ENCODE peak calls at places on chromosomes 12 and 14, in four cellular contexts. One of them, this sample, is unnamed.

GRCh38 chr12:6767301-6767591 is 1.1 kb downstream of the PTMS start:
- DNase-seq in transverse colon: no peak
- DNase-seq in kidney epithelial cell: no peak
- DNase-seq in right lobe of liver: no peak
- DNase-seq in this sample: no peak

GRCh38 chr12:6328945-6329692 is 12.8 kb downstream of the TNFRSF1A start:
- DNase-seq in transverse colon: no peak
- DNase-seq in kidney epithelial cell: no peak
- DNase-seq in right lobe of liver: no peak
- DNase-seq in this sample: no peak

GRCh38 chr14:68971411-68972035 is 7.6 kb downstream of the ACTN1 start:
- DNase-seq in transverse colon: no peak
- DNase-seq in kidney epithelial cell: no peak
- DNase-seq in right lobe of liver: no peak
- DNase-seq in this sample: no peak

GRCh38 chr12:12387521-12387920 is 30.6 kb downstream of the BORCS5 start:
- DNase-seq in transverse colon: no peak
- DNase-seq in kidney epithelial cell: peak
- DNase-seq in right lobe of liver: no peak
- DNase-seq in this sample: no peak

GRCh38 chr14:70567791-70568190 is 32.7 kb downstream of the MED6 start:
- DNase-seq in transverse colon: no peak
- DNase-seq in kidney epithelial cell: no peak
- DNase-seq in right lobe of liver: no peak
- DNase-seq in this sample: no peak

GRCh38 chr12:100503228-100503628 is 29.6 kb downstream of the NR1H4 start:
- DNase-seq in transverse colon: no peak
- DNase-seq in kidney epithelial cell: no peak
- DNase-seq in right lobe of liver: no peak
- DNase-seq in this sample: no peak

GRCh38 chr12:70609739-70610491 is 27.3 kb downstream of the PTPRB start:
- DNase-seq in transverse colon: peak
- DNase-seq in kidney epithelial cell: no peak
- DNase-seq in right lobe of liver: peak
- DNase-seq in this sample: peak

GRCh38 chr14:34826661-34827060 is 48.5 kb downstream of the BAZ1A start:
- DNase-seq in transverse colon: no peak
- DNase-seq in kidney epithelial cell: no peak
- DNase-seq in right lobe of liver: no peak
- DNase-seq in this sample: no peak

GRCh38 chr14:20539906-20540305 is 20.9 kb downstream of the RNASE9 start:
- DNase-seq in transverse colon: no peak
- DNase-seq in kidney epithelial cell: no peak
- DNase-seq in right lobe of liver: no peak
- DNase-seq in this sample: no peak

GRCh38 chr14:75824328-75824727 is 157.5 kb downstream of the TGFB3 start:
- DNase-seq in transverse colon: no peak
- DNase-seq in kidney epithelial cell: no peak
- DNase-seq in right lobe of liver: no peak
- DNase-seq in this sample: no peak

GRCh38 chr14:30417121-30417520 is 141.8 kb upstream of the G2E3 start:
- DNase-seq in transverse colon: no peak
- DNase-seq in kidney epithelial cell: no peak
- DNase-seq in right lobe of liver: no peak
- DNase-seq in this sample: no peak

GRCh38 chr12:122051231-122051876 is 27.2 kb upstream of the MLXIP start:
- DNase-seq in transverse colon: no peak
- DNase-seq in kidney epithelial cell: no peak
- DNase-seq in right lobe of liver: peak
- DNase-seq in this sample: no peak

GRCh38 chr14:28879571-28879970 is 113.0 kb downstream of the FOXG1 start:
- DNase-seq in transverse colon: no peak
- DNase-seq in kidney epithelial cell: no peak
- DNase-seq in right lobe of liver: no peak
- DNase-seq in this sample: no peak

GRCh38 chr14:100434911-100435455 is 111.8 kb downstream of the SLC25A47 start:
- DNase-seq in transverse colon: no peak
- DNase-seq in kidney epithelial cell: no peak
- DNase-seq in right lobe of liver: no peak
- DNase-seq in this sample: no peak

GRCh38 chr12:128137140-128137539 is 129.8 kb upstream of the TMEM132C start:
- DNase-seq in transverse colon: no peak
- DNase-seq in kidney epithelial cell: no peak
- DNase-seq in right lobe of liver: no peak
- DNase-seq in this sample: no peak

GRCh38 chr12:96064266-96064665 is 28.9 kb upstream of the LTA4H start:
- DNase-seq in transverse colon: no peak
- DNase-seq in kidney epithelial cell: no peak
- DNase-seq in right lobe of liver: no peak
- DNase-seq in this sample: no peak
- TF ChIP-seq CTCF in transverse colon: no peak
- TF ChIP-seq CTCF in kidney epithelial cell: no peak
- TF ChIP-seq CTCF in right lobe of liver: no peak
- TF ChIP-seq CTCF in this sample: no peak

DNA sequence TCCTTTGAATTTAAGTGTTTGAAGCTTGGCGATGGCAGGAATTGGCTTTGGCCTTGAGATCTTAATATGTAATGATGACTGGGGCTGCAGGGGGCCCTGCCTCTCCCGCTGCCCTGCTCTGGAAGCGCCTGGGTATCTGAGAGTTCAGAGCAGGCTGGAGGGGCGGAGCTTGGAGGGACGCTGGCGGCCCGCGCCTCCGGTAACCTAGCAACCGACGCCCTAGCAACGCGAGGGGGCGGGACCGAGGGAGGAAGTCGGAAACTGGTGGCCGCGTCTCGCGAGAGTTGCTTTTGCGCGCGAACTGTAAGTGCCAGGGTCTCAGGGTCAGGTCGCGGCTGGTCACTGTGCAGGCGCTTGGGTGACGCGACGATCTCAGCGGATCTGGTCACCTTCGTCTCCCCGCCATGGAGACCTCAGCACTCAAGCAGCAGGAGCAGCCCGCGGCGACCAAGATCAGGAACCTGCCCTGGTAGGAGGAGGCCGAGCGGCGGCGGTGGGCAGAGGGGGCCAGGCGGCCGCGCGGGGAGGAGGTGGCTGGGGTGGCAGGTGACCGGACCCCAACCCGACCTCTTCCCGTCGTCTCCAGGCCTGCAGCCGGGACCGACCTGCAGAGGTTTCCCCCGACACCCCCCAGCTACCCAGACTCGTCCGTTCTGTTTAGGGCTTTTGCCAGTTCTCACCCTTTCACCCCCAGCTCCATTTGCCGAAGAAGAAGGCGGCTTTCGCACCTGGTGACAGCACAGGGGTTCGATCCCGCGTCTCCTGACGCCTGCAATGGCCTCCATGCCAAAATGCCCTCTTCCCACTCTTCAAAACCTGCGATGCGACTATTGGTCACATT is at the start of gene RFC5:
- DNase-seq in transverse colon: peak
- DNase-seq in kidney epithelial cell: peak
- DNase-seq in right lobe of liver: peak
- DNase-seq in this sample: peak
- TF ChIP-seq CTCF in transverse colon: no peak
- TF ChIP-seq CTCF in kidney epithelial cell: no peak
- TF ChIP-seq CTCF in right lobe of liver: no peak
- TF ChIP-seq CTCF in this sample: no peak

GRCh38 chr12:32501835-32502333 is 102.5 kb downstream of the FGD4 start:
- DNase-seq in transverse colon: no peak
- DNase-seq in kidney epithelial cell: peak
- DNase-seq in right lobe of liver: no peak
- DNase-seq in this sample: no peak
- TF ChIP-seq CTCF in transverse colon: no peak
- TF ChIP-seq CTCF in kidney epithelial cell: no peak
- TF ChIP-seq CTCF in right lobe of liver: no peak
- TF ChIP-seq CTCF in this sample: no peak

GRCh38 chr12:130333341-130333740 is 4.3 kb upstream of the PIWIL1 start:
- DNase-seq in transverse colon: no peak
- DNase-seq in kidney epithelial cell: no peak
- DNase-seq in right lobe of liver: no peak
- DNase-seq in this sample: no peak
- TF ChIP-seq CTCF in transverse colon: no peak
- TF ChIP-seq CTCF in kidney epithelial cell: no peak
- TF ChIP-seq CTCF in right lobe of liver: no peak
- TF ChIP-seq CTCF in this sample: no peak

DNA sequence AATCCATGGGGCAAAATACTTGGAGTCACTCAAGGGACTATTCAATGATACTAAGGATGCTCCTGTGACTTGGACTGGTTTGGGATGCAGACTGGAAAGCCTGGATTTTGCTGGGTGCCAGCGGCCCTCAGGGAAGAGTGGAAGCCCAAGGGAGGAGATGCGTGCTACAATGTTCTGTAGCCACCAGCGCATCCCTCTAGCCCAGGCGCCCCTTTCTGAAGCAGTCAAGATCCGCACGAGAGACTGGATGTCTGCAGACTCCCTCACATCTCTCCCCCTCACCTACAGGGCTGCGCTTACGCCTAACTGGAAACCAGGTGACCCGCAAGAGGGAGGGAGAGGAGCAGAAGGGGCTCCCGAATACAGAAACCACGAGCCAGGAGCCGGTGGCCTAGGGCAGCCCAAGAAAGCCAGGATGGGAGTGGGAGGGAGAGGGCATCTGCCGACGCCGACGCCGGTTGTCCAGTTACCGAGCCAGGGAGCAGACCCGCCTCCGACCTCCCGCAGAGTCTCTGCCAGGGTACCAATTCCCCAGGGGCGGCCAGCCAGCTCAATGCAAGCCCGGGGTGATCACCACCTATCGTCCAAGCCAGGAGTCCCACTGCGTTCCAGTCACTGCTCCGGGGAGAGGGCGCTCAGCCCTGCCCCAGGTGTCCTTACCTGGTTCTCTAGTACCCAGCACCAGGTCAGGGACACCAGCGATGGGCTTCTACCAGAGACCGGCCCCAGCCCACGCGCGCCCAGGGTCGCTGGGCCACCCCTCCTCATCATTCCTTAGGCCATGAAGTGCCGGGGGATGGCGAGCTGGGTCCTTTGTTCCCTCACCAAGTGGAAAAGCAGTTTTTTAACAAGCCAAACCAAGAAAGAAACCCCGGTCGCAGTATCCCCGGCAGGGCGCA is 1.2 kb downstream of the NTN4 start:
- DNase-seq in transverse colon: peak
- DNase-seq in kidney epithelial cell: no peak
- DNase-seq in right lobe of liver: peak
- DNase-seq in this sample: no peak
- TF ChIP-seq CTCF in transverse colon: no peak
- TF ChIP-seq CTCF in kidney epithelial cell: peak
- TF ChIP-seq CTCF in right lobe of liver: no peak
- TF ChIP-seq CTCF in this sample: no peak

GRCh38 chr14:78700236-78700635 is 530.1 kb downstream of the NRXN3 start:
- DNase-seq in transverse colon: no peak
- DNase-seq in kidney epithelial cell: no peak
- DNase-seq in right lobe of liver: no peak
- DNase-seq in this sample: no peak
- TF ChIP-seq CTCF in transverse colon: no peak
- TF ChIP-seq CTCF in kidney epithelial cell: no peak
- TF ChIP-seq CTCF in right lobe of liver: no peak
- TF ChIP-seq CTCF in this sample: no peak

GRCh38 chr12:1256285-1256684 is 265.3 kb downstream of the ERC1 start:
- DNase-seq in transverse colon: no peak
- DNase-seq in kidney epithelial cell: no peak
- DNase-seq in right lobe of liver: no peak
- DNase-seq in this sample: no peak

GRCh38 chr12:1252758-1253157 is 261.7 kb downstream of the ERC1 start:
- DNase-seq in transverse colon: no peak
- DNase-seq in kidney epithelial cell: no peak
- DNase-seq in right lobe of liver: no peak
- DNase-seq in this sample: no peak

GRCh38 chr12:1262008-1262407 is 271.0 kb downstream of the ERC1 start:
- DNase-seq in transverse colon: no peak
- DNase-seq in kidney epithelial cell: no peak
- DNase-seq in right lobe of liver: no peak
- DNase-seq in this sample: no peak

GRCh38 chr12:1256991-1257390 is 266.0 kb downstream of the ERC1 start:
- DNase-seq in transverse colon: no peak
- DNase-seq in kidney epithelial cell: no peak
- DNase-seq in right lobe of liver: no peak
- DNase-seq in this sample: no peak
- TF ChIP-seq CTCF in transverse colon: no peak
- TF ChIP-seq CTCF in kidney epithelial cell: no peak
- TF ChIP-seq CTCF in right lobe of liver: no peak
- TF ChIP-seq CTCF in this sample: no peak

DNA sequence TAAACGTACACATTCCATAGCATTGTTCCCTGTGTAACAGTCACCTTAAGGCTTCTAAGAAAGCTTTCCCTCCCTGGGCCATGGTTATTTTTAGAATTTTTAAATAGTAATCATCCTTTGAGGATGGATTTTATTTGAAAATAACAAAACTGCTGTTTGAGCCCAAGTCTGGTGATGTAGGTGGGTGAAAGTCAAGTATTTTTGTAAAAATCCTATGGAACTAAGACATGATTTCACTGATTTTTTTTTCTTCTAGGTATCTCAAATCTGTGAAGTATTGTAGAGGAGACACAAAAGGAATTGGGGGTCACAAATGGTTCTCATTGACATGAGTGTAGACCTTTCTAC is 1.4 kb downstream of the ISCU start:
- DNase-seq in transverse colon: no peak
- DNase-seq in kidney epithelial cell: no peak
- DNase-seq in right lobe of liver: no peak
- DNase-seq in this sample: no peak
- TF ChIP-seq CTCF in transverse colon: no peak
- TF ChIP-seq CTCF in kidney epithelial cell: no peak
- TF ChIP-seq CTCF in right lobe of liver: no peak
- TF ChIP-seq CTCF in this sample: no peak

DNA sequence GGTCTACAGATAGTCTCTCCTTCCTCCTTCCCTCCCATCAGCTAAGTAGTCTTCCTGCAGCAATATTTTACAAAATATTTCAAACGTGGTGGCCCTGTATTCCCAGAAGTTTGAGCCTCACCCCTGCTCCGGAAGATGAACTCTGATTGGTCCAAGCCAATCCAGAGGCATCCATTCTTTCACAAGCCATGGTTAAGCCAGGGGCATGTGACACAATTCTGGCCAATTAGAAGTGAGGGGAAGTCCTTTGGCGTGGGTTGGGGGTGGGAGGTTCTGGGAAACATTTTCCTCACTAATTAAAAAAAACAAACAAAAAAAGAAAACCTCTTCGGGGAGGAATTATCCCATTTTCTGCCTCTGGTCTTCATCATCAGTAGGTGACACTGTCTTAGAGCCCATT is 69.4 kb upstream of the GSC start:
- DNase-seq in transverse colon: no peak
- DNase-seq in kidney epithelial cell: no peak
- DNase-seq in right lobe of liver: no peak
- DNase-seq in this sample: no peak
- TF ChIP-seq CTCF in transverse colon: no peak
- TF ChIP-seq CTCF in kidney epithelial cell: no peak
- TF ChIP-seq CTCF in right lobe of liver: no peak
- TF ChIP-seq CTCF in this sample: no peak